ENCODE peak calls at places on chromosomes 4 and X, in four cellular contexts. R is neural progenitor cell, G is GM20000, F is B cell. D is an unnamed sample.

GRCh38 chr4:132297346-132297745 is 851.7 kb upstream of the PCDH10 start:
- DNase-seq in R (no peak), G (no peak), F (no peak), D (no peak)

GRCh38 chr4:20735931-20736330 is 35.7 kb downstream of the PACRGL start:
- DNase-seq in R (no peak), G (no peak), F (no peak), D (no peak)

GRCh38 chr4:106868381-106869035 is 167.6 kb downstream of the DKK2 start:
- DNase-seq in R (no peak), G (no peak), F (no peak), D (no peak)

GRCh38 chr4:182090186-182090585 is 153.0 kb upstream of the TENM3 start:
- DNase-seq in R (no peak), G (no peak), F (no peak), D (no peak)

GRCh38 chr4:140343303-140343702 is 30.1 kb upstream of the SCOC start:
- DNase-seq in R (no peak), G (no peak), F (no peak), D (no peak)

GRCh38 chr4:79395883-79396282 is 12.1 kb downstream of the GK2 start:
- DNase-seq in R (no peak), G (no peak), F (no peak), D (no peak)

GRCh38 chrX:137574102-137574783 is 8.3 kb downstream of the ZIC3 start:
- DNase-seq in R (peak), G (no peak), F (no peak), D (no peak)

GRCh38 chr4:147547314-147548056 is 66.6 kb downstream of the EDNRA start:
- DNase-seq in R (no peak), G (peak), F (no peak), D (no peak)

GRCh38 chr4:8858188-8858924 is 13.3 kb downstream of the HMX1 start:
- DNase-seq in R (peak), G (no peak), F (no peak), D (no peak)

GRCh38 chr4:157128395-157128794 is 52.4 kb downstream of the GLRB start:
- DNase-seq in R (no peak), G (no peak), F (no peak), D (no peak)

GRCh38 chr4:77618383-77619241 is 13.0 kb downstream of the CXCL13 start:
- DNase-seq in R (peak), G (peak), F (peak), D (peak)

GRCh38 chrX:1086444-1087409 is 125.7 kb downstream of the CRLF2 start:
- DNase-seq in R (no peak), G (no peak), F (no peak), D (no peak)

GRCh38 chrX:17376381-17377046 is 1.5 kb downstream of the NHS start:
- DNase-seq in R (peak), G (no peak), F (peak), D (no peak)

GRCh38 chrX:104488811-104489210 is 77.2 kb upstream of the IL1RAPL2 start:
- DNase-seq in R (no peak), G (no peak), F (no peak), D (no peak)

GRCh38 chrX:7582191-7582590 is 260.8 kb upstream of the VCX start:
- DNase-seq in R (no peak), G (no peak), F (no peak), D (no peak)

GRCh38 chr4:41203169-41203568 is 11.2 kb downstream of the APBB2 start:
- DNase-seq in R (no peak), G (no peak), F (no peak), D (no peak)

GRCh38 chr4:128871948-128872347 is 62.4 kb downstream of the JADE1 start:
- DNase-seq in R (no peak), G (no peak), F (no peak), D (no peak)

GRCh38 chr4:153207561-153207960 is 3.3 kb downstream of the TRIM2 start:
- DNase-seq in R (peak), G (no peak), F (no peak), D (no peak)

GRCh38 chrX:110022555-110023448 is 19.9 kb downstream of the TMEM164 start:
- DNase-seq in R (no peak), G (no peak), F (no peak), D (no peak)

GRCh38 chr4:99615210-99615834 is 40.7 kb downstream of the MTTP start:
- DNase-seq in R (no peak), G (no peak), F (no peak), D (no peak)

GRCh38 chrX:75086731-75087195 is 69.3 kb downstream of the ABCB7 start:
- DNase-seq in R (no peak), G (no peak), F (no peak), D (no peak)

GRCh38 chr4:19159874-19160273 is 1091.8 kb upstream of the SLIT2 start:
- DNase-seq in R (no peak), G (no peak), F (no peak), D (no peak)

GRCh38 chr4:40915318-40916217 is 165.8 kb downstream of the NSUN7 start:
- DNase-seq in R (peak), G (no peak), F (no peak), D (no peak)

GRCh38 chr4:52984469-52984868 is 122.4 kb downstream of the RASL11B start:
- DNase-seq in R (no peak), G (no peak), F (no peak), D (no peak)

GRCh38 chr4:139961344-139961948 is 192.5 kb downstream of the MAML3 start:
- DNase-seq in R (no peak), G (no peak), F (no peak), D (no peak)

GRCh38 chrX:130118941-130119640 is 8.8 kb upstream of the ELF4 start:
- DNase-seq in R (no peak), G (no peak), F (no peak), D (no peak)

GRCh38 chr4:155473420-155474095 is 96.8 kb upstream of the MAP9 start:
- DNase-seq in R (no peak), G (no peak), F (no peak), D (no peak)

GRCh38 chr4:77958897-77959296 is 96.3 kb downstream of the MRPL1 start:
- DNase-seq in R (no peak), G (no peak), F (no peak), D (no peak)

GRCh38 chrX:55201930-55202579 is 18.1 kb upstream of the PAGE5 start:
- DNase-seq in R (no peak), G (no peak), F (no peak), D (no peak)

GRCh38 chrX:118179161-118179560 is 62.6 kb upstream of the KLHL13 start:
- DNase-seq in R (no peak), G (no peak), F (no peak), D (no peak)

GRCh38 chrX:118181030-118181429 is 64.4 kb upstream of the KLHL13 start:
- DNase-seq in R (no peak), G (no peak), F (no peak), D (no peak)

GRCh38 chrX:118179718-118180117 is 63.1 kb upstream of the KLHL13 start:
- DNase-seq in R (no peak), G (no peak), F (no peak), D (no peak)

GRCh38 chrX:118182050-118182449 is 65.4 kb upstream of the KLHL13 start:
- DNase-seq in R (no peak), G (no peak), F (no peak), D (no peak)

DNA sequence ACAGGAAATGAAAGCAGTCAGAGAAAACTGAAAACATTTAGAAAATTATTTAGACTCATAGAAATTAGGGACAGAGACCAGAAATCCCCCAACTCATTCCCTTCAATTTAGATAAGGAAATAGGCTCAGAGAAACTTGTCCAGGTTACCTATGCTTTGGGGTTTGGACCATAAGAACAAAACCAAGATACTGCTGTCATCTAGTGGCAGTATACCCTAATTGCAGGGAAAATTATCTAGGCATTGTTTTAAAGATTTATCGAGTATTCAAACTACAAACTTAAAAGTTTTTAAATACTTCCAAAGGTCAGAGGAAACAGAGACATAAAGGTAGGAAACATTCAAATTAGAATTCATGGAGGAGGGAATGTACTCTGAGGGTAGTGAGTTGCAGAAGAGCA is 67.0 kb upstream of the KLHL13 start:
- DNase-seq in R (no peak), G (no peak), F (no peak), D (no peak)
- TF ChIP-seq CTCF in R (peak), G (no peak), F (no peak), D (no peak)

DNA sequence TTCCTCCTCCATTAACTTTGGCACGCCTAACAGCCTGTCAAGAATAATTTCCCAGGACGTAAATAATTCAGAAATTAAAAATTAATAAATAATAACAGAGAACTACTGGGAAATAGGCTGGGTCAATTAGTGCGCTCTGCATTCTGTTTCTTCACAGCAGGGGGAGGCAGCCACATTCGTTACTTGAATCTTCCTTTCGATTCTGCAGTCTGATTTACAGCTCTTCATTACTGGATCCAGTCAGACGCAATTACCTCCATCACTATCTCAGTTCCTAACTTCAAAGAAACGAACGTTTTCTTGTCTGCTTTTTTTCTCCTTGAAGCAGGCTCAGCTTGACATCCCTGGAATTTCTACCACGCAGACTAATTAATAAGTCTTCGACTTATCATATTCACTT is 9.0 kb upstream of the RPL34 start:
- DNase-seq in R (peak), G (no peak), F (no peak), D (no peak)
- TF ChIP-seq CTCF in R (no peak), G (no peak), F (no peak), D (peak)

DNA sequence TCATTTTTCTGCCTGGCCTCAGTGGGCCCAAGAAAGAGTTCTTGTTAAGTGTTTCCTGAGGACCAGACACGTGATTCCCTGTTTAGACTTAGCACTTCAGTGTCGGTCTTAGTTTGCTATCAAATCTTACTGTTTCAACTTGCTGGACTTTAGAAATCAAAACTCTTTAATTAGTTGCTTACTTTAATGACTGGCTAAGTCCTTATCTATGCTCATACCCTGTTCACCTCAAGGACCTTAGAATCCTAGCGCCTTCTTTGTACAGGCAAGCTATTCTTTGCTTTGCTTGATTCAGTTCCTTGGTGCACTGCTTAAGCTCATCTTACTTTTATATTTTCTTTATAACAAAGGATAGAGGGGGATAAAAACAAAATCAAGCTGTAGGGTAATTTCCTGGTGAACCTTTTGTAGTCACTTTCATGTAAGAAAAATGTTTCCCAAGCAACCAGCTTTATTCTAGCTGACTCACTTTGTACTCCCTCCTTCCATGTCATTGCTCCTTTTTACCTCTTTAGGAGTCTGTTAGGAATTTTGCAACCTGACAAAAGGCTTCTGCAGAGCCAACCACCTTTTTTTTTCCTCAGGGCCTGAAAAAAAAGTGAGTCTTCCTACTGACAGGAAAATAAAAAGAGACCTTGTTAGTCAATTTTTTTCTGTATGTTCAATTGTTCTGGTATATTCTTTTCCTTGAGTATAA is 14.7 kb downstream of the WDR44 start:
- DNase-seq in R (peak), G (no peak), F (no peak), D (no peak)
- TF ChIP-seq CTCF in R (no peak), G (no peak), F (no peak), D (no peak)

GRCh38 chr4:169756971-169757574 is 671 bp downstream of the HPF1 start:
- DNase-seq in R (no peak), G (peak), F (no peak), D (no peak)

GRCh38 chr4:169757575-169758184 is at the start of gene HPF1:
- DNase-seq in R (peak), G (peak), F (peak), D (peak)
- TF ChIP-seq CTCF in R (no peak), G (no peak), F (no peak), D (peak)